ENCODE peak calls at places on chromosomes 6 and 20, in five cellular contexts. V, B, F, T and A are unnamed samples.

GRCh38 chr6:153090241-153090930 is 40.7 kb downstream of the RGS17 start:
- DNase-seq in V (peak; percentile 92), B (no peak), F (no peak), T (no peak), A (no peak)

GRCh38 chr6:136511397-136511796 is 38.8 kb downstream of the MAP7 start:
- DNase-seq in V (no peak), B (no peak), F (no peak), T (no peak), A (no peak)

GRCh38 chr6:108621117-108621516 is 60.4 kb downstream of the FOXO3 start:
- DNase-seq in V (peak; percentile 88), B (no peak), F (no peak), T (no peak), A (no peak)

GRCh38 chr20:32536861-32537656 is 48.1 kb downstream of the NOL4L start:
- DNase-seq in V (no peak), B (peak; percentile 84), F (peak; percentile 35), T (no peak), A (no peak)

GRCh38 chr6:122615409-122615808 is 5.2 kb downstream of the PKIB start:
- DNase-seq in V (no peak), B (no peak), F (no peak), T (no peak), A (no peak)

GRCh38 chr20:18611492-18611891 is 23.6 kb downstream of the DTD1 start:
- DNase-seq in V (no peak), B (no peak), F (no peak), T (no peak), A (no peak)

GRCh38 chr20:53940883-53941546 is 129.4 kb downstream of the BCAS1 start:
- DNase-seq in V (peak; percentile 90), B (no peak), F (peak; percentile 71), T (no peak), A (no peak)

GRCh38 chr6:124870611-124871201 is 91.5 kb upstream of the RNF217 start:
- DNase-seq in V (peak; percentile 30), B (no peak), F (no peak), T (no peak), A (no peak)

GRCh38 chr20:49380245-49380875 is 102.1 kb downstream of the KCNB1 start:
- DNase-seq in V (no peak), B (no peak), F (no peak), T (no peak), A (no peak)

GRCh38 chr20:61295249-61295648 is 43.2 kb downstream of the CDH4 start:
- DNase-seq in V (no peak), B (no peak), F (no peak), T (no peak), A (no peak)

GRCh38 chr6:1895721-1896120 is 286.0 kb downstream of the FOXC1 start:
- DNase-seq in V (no peak), B (no peak), F (no peak), T (no peak), A (no peak)

GRCh38 chr6:1894954-1895353 is 285.2 kb downstream of the FOXC1 start:
- DNase-seq in V (no peak), B (no peak), F (no peak), T (no peak), A (no peak)

GRCh38 chr6:1890987-1891386 is 281.3 kb downstream of the FOXC1 start:
- DNase-seq in V (no peak), B (no peak), F (no peak), T (no peak), A (no peak)

GRCh38 chr6:1892716-1893115 is 283.0 kb downstream of the FOXC1 start:
- DNase-seq in V (no peak), B (no peak), F (no peak), T (no peak), A (no peak)

GRCh38 chr6:1893470-1894130 is 283.9 kb downstream of the FOXC1 start:
- DNase-seq in V (no peak), B (no peak), F (no peak), T (no peak), A (no peak)
- TF ChIP-seq CTCF in V (peak; percentile 43), B (no peak), F (peak; percentile 2), T (no peak), A (no peak)

DNA sequence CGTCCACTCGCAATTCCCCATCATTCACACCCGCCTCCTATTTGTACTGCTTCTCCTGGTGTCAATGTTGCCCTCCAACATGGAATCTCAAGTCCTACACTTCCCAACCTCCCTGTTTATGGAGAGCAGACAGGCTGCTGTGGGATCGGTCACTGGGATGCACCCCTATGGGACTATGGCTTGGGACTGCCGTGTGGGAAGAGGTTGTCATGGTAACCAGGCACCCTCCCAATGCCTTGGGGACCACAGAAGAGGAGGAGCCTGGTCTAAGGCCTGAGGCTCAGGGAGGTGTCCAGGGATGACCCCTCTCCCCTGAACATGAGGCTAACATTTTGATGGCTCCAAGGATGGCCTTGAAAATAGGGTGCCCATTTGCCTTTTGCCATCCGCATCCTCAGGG is 116.6 kb upstream of the CST7 start:
- DNase-seq in V (no peak), B (no peak), F (no peak), T (no peak), A (no peak)
- H3K4me3 ChIP-seq in V (no peak overlapping the region), B (no peak overlapping the region), F (no peak overlapping the region), T (no peak overlapping the region), A (no peak overlapping the region)

GRCh38 chr6:43723737-43724295 is 36.2 kb upstream of the MRPS18A start:
- DNase-seq in V (peak; percentile 50), B (peak; percentile 78), F (peak; percentile 89), T (no peak), A (no peak)
- TF ChIP-seq CTCF in V (peak; percentile 79), B (peak; percentile 42), F (peak; percentile 82), T (peak; percentile 29), A (peak; percentile 83)

DNA sequence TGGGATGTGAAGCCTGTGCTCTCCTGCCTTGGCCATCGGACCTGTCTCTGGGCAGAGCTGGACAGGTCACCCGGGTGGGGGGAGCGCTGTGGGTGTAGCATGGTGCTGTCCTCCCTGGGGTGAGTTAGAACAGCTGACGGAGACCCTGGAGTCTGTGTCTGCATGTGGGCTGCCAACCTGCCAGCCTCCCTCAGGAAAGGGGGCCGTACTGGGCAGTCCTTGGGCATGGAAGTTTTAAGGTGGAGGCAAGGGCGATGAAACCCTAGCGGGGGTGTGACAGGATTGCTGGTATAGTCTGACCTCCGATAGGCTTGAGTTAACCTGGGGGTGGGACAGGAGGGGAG is 2.4 kb downstream of the SOX18 start:
- DNase-seq in V (no peak), B (no peak), F (no peak), T (no peak), A (no peak)
- H3K4me3 ChIP-seq in V (no peak overlapping the region), B (no peak overlapping the region), F (no peak overlapping the region), T (peak overlapping the region; percentile 48), A (no peak overlapping the region)

GRCh38 chr6:162416307-162416706 is 311.3 kb downstream of the PRKN start:
- DNase-seq in V (no peak), B (no peak), F (no peak), T (no peak), A (no peak)

GRCh38 chr6:162421004-162421403 is 306.6 kb downstream of the PRKN start:
- DNase-seq in V (no peak), B (no peak), F (no peak), T (no peak), A (no peak)

DNA sequence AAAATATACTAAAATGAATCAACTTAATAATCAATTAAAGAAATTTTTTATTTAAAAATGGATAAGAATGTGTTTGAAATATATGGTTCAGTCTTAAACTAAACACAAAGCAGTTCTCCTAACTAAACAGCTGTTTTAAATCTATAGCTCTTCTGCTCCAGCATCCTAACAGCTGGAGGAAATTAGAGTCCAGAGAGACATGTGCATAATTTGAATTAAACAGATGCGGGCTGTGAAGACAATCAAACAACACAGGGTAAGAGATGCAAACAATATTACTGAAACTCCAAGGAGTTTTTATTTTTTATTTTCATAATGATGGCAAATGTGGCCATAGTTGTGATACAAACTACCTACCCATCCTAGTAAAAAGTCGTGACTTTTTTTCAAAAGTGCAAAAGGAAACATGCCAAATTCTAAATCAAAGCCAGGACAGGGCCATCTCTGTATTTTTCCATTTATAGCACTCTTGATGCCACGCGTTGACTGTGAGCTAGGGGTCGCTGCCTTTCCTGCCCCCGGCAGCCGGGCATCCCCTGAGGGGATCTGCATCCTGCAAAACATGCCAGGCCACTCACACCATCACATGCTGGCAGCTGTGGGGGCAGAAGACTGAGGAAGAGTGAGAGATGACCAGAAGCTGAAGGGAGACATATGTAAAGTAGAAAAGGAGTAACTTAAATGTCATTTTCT is 310.6 kb downstream of the PRKN start:
- DNase-seq in V (no peak), B (no peak), F (no peak), T (no peak), A (no peak)
- TF ChIP-seq CTCF in V (peak; percentile 24), B (no peak), F (no peak), T (no peak), A (no peak)

GRCh38 chr6:11110921-11111768 is at the start of gene ERVFRD-1:
- DNase-seq in V (no peak), B (no peak), F (no peak), T (no peak), A (no peak)
- H3K4me3 ChIP-seq in V (no peak within 1 kb of the TSS), B (no peak within 1 kb of the TSS), F (no peak within 1 kb of the TSS), T (no peak within 1 kb of the TSS), A (no peak within 1 kb of the TSS)

GRCh38 chr6:72048080-72048479 is 161.7 kb downstream of the RIMS1 start:
- DNase-seq in V (no peak), B (no peak), F (no peak), T (no peak), A (no peak)

GRCh38 chr6:72040106-72040505 is 153.8 kb downstream of the RIMS1 start:
- DNase-seq in V (no peak), B (no peak), F (no peak), T (no peak), A (no peak)

GRCh38 chr6:72037006-72037405 is 150.7 kb downstream of the RIMS1 start:
- DNase-seq in V (no peak), B (no peak), F (no peak), T (peak; percentile 41), A (no peak)

GRCh38 chr6:72042088-72042487 is 155.7 kb downstream of the RIMS1 start:
- DNase-seq in V (no peak), B (no peak), F (peak; percentile 20), T (no peak), A (no peak)
- TF ChIP-seq CTCF in V (peak; percentile 48), B (no peak), F (peak; percentile 22), T (no peak), A (peak; percentile 4)

GRCh38 chr6:5938934-5939333 is 67.8 kb downstream of the NRN1 start:
- DNase-seq in V (no peak), B (no peak), F (no peak), T (no peak), A (no peak)

GRCh38 chr6:5936611-5937010 is 70.1 kb downstream of the NRN1 start:
- DNase-seq in V (no peak), B (no peak), F (no peak), T (no peak), A (no peak)

GRCh38 chr6:5937936-5938706 is 68.6 kb downstream of the NRN1 start:
- DNase-seq in V (no peak), B (no peak), F (no peak), T (no peak), A (no peak)

GRCh38 chr6:5937516-5937915 is 69.2 kb downstream of the NRN1 start:
- DNase-seq in V (no peak), B (no peak), F (no peak), T (peak; percentile 43), A (no peak)

DNA sequence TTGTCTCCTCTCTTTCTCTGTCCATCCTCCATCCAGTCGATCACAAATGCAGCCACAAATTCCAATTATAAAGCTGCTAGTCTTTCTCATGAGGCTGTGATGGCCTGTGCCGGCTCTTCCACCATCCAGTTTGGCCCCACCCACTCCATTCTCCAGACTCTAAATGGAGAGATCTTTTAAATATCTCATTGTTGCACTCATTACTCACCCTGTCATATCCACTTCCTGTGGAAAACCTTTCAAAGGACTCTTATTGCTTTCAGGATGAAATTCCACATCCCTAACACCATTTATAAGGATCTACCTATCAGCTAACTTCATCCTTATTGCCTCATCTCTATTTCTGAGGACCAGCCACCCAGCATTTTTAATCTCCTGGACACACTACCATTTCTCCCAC is 70.6 kb downstream of the NRN1 start:
- DNase-seq in V (no peak), B (no peak), F (no peak), T (no peak), A (no peak)
- H3K4me3 ChIP-seq in V (no peak overlapping the region), B (no peak overlapping the region), F (no peak overlapping the region), T (no peak overlapping the region), A (no peak overlapping the region)